ENCODE peak calls at places on chromosomes 7 and 10, in nine cellular contexts. One of them, this sample, is unnamed. For H3K4me1 and H3K9me3, the result is how much of the 10 kb centered on the place peaks cover.

GRCh38 chr7:151796091-151796870 is 80.6 kb downstream of the PRKAG2 start:
- DNase-seq in body of pancreas: no peak
- DNase-seq in thyroid gland: no peak
- DNase-seq in left ventricle myocardium inferior: peak
- DNase-seq in lower lobe of right lung: peak
- DNase-seq in IMR-90: peak
- DNase-seq in Peyer's patch: peak
- DNase-seq in ovary: no peak
- DNase-seq in heart right ventricle: no peak
- DNase-seq in this sample: peak

GRCh38 chr7:19939746-19940145 is 166.3 kb upstream of the TMEM196 start:
- DNase-seq in IMR-90: peak
- DNase-seq in lower lobe of right lung: no peak
- DNase-seq in body of pancreas: no peak
- DNase-seq in thyroid gland: no peak
- DNase-seq in Peyer's patch: no peak
- DNase-seq in ovary: no peak
- DNase-seq in heart right ventricle: no peak
- DNase-seq in left ventricle myocardium inferior: no peak
- DNase-seq in this sample: no peak

GRCh38 chr10:132271458-132272011 is 36.2 kb downstream of the STK32C start:
- DNase-seq in heart right ventricle: no peak
- DNase-seq in Peyer's patch: no peak
- DNase-seq in body of pancreas: no peak
- DNase-seq in ovary: no peak
- DNase-seq in left ventricle myocardium inferior: no peak
- DNase-seq in IMR-90: no peak
- DNase-seq in thyroid gland: no peak
- DNase-seq in lower lobe of right lung: no peak
- DNase-seq in this sample: no peak

GRCh38 chr7:79454325-79454960 is 976 bp upstream of the MAGI2 start:
- DNase-seq in ovary: peak
- DNase-seq in Peyer's patch: peak
- DNase-seq in body of pancreas: no peak
- DNase-seq in lower lobe of right lung: peak
- DNase-seq in thyroid gland: peak
- DNase-seq in left ventricle myocardium inferior: peak
- DNase-seq in IMR-90: peak
- DNase-seq in heart right ventricle: peak
- DNase-seq in this sample: peak

GRCh38 chr10:123633106-123633505 is 33.0 kb upstream of the GPR26 start:
- DNase-seq in body of pancreas: no peak
- DNase-seq in IMR-90: no peak
- DNase-seq in lower lobe of right lung: no peak
- DNase-seq in left ventricle myocardium inferior: no peak
- DNase-seq in thyroid gland: no peak
- DNase-seq in ovary: no peak
- DNase-seq in heart right ventricle: no peak
- DNase-seq in Peyer's patch: no peak
- DNase-seq in this sample: no peak

GRCh38 chr10:75405201-75406143 is 3.9 kb upstream of the ZNF503 start:
- DNase-seq in IMR-90: no peak
- DNase-seq in body of pancreas: peak
- DNase-seq in ovary: peak
- DNase-seq in heart right ventricle: no peak
- DNase-seq in lower lobe of right lung: peak
- DNase-seq in Peyer's patch: peak
- DNase-seq in left ventricle myocardium inferior: no peak
- DNase-seq in thyroid gland: peak
- DNase-seq in this sample: peak

GRCh38 chr10:1575481-1576244 is 161.7 kb downstream of the ADARB2 start:
- DNase-seq in Peyer's patch: no peak
- DNase-seq in lower lobe of right lung: no peak
- DNase-seq in ovary: no peak
- DNase-seq in IMR-90: no peak
- DNase-seq in left ventricle myocardium inferior: no peak
- DNase-seq in body of pancreas: no peak
- DNase-seq in heart right ventricle: no peak
- DNase-seq in thyroid gland: no peak
- DNase-seq in this sample: no peak

GRCh38 chr7:155644971-155645509 is 579 bp downstream of the RBM33 start:
- DNase-seq in Peyer's patch: peak
- DNase-seq in ovary: peak
- DNase-seq in left ventricle myocardium inferior: peak
- DNase-seq in IMR-90: no peak
- DNase-seq in body of pancreas: peak
- DNase-seq in thyroid gland: peak
- DNase-seq in lower lobe of right lung: peak
- DNase-seq in heart right ventricle: peak
- DNase-seq in this sample: no peak

GRCh38 chr7:155832581-155832981 is 20.3 kb upstream of the SHH start:
- DNase-seq in ovary: no peak
- DNase-seq in heart right ventricle: no peak
- DNase-seq in Peyer's patch: peak
- DNase-seq in lower lobe of right lung: no peak
- DNase-seq in body of pancreas: no peak
- DNase-seq in left ventricle myocardium inferior: no peak
- DNase-seq in IMR-90: no peak
- DNase-seq in thyroid gland: no peak
- DNase-seq in this sample: no peak

GRCh38 chr7:47556511-47557180 is 25.3 kb downstream of the TNS3 start:
- DNase-seq in ovary: no peak
- DNase-seq in IMR-90: no peak
- DNase-seq in Peyer's patch: no peak
- DNase-seq in heart right ventricle: no peak
- DNase-seq in thyroid gland: no peak
- DNase-seq in left ventricle myocardium inferior: no peak
- DNase-seq in body of pancreas: no peak
- DNase-seq in lower lobe of right lung: no peak
- DNase-seq in this sample: peak

GRCh38 chr7:2956526-2957368 is 86.9 kb downstream of the CARD11 start:
- DNase-seq in IMR-90: peak
- DNase-seq in Peyer's patch: no peak
- DNase-seq in left ventricle myocardium inferior: no peak
- DNase-seq in thyroid gland: no peak
- DNase-seq in lower lobe of right lung: no peak
- DNase-seq in body of pancreas: no peak
- DNase-seq in ovary: no peak
- DNase-seq in heart right ventricle: no peak
- DNase-seq in this sample: peak

GRCh38 chr7:92763636-92764423 is 72.5 kb downstream of the CDK6 start:
- DNase-seq in left ventricle myocardium inferior: no peak
- DNase-seq in Peyer's patch: no peak
- DNase-seq in body of pancreas: no peak
- DNase-seq in heart right ventricle: no peak
- DNase-seq in IMR-90: peak
- DNase-seq in thyroid gland: no peak
- DNase-seq in lower lobe of right lung: no peak
- DNase-seq in ovary: no peak
- DNase-seq in this sample: no peak

GRCh38 chr10:5625992-5626777 is 40.2 kb downstream of the ASB13 start:
- DNase-seq in body of pancreas: peak
- DNase-seq in heart right ventricle: no peak
- DNase-seq in IMR-90: no peak
- DNase-seq in left ventricle myocardium inferior: no peak
- DNase-seq in thyroid gland: no peak
- DNase-seq in ovary: peak
- DNase-seq in Peyer's patch: no peak
- DNase-seq in lower lobe of right lung: no peak
- DNase-seq in this sample: peak

GRCh38 chr7:45402480-45403218 is 171.5 kb upstream of the ADCY1 start:
- DNase-seq in ovary: no peak
- DNase-seq in lower lobe of right lung: no peak
- DNase-seq in IMR-90: peak
- DNase-seq in thyroid gland: no peak
- DNase-seq in left ventricle myocardium inferior: no peak
- DNase-seq in Peyer's patch: no peak
- DNase-seq in heart right ventricle: no peak
- DNase-seq in body of pancreas: no peak
- DNase-seq in this sample: no peak

GRCh38 chr7:4689668-4690067 is 7.6 kb downstream of the FOXK1 start:
- DNase-seq in Peyer's patch: no peak
- DNase-seq in thyroid gland: peak
- DNase-seq in ovary: no peak
- DNase-seq in body of pancreas: no peak
- DNase-seq in lower lobe of right lung: no peak
- DNase-seq in heart right ventricle: no peak
- DNase-seq in IMR-90: no peak
- DNase-seq in left ventricle myocardium inferior: no peak
- DNase-seq in this sample: no peak

GRCh38 chr10:70492786-70493659 is 14.5 kb downstream of the PALD1 start:
- DNase-seq in Peyer's patch: no peak
- DNase-seq in IMR-90: peak
- DNase-seq in ovary: no peak
- DNase-seq in lower lobe of right lung: peak
- DNase-seq in thyroid gland: no peak
- DNase-seq in left ventricle myocardium inferior: no peak
- DNase-seq in heart right ventricle: no peak
- DNase-seq in body of pancreas: no peak
- DNase-seq in this sample: peak

GRCh38 chr7:101859411-101860106 is 42.1 kb downstream of the CUX1 start:
- DNase-seq in ovary: no peak
- DNase-seq in left ventricle myocardium inferior: no peak
- DNase-seq in lower lobe of right lung: no peak
- DNase-seq in thyroid gland: no peak
- DNase-seq in IMR-90: no peak
- DNase-seq in Peyer's patch: no peak
- DNase-seq in heart right ventricle: no peak
- DNase-seq in body of pancreas: no peak
- DNase-seq in this sample: no peak
- H3K4me1 ChIP-seq in ovary: under half
- H3K4me1 ChIP-seq in left ventricle myocardium inferior: half or more
- H3K4me1 ChIP-seq in lower lobe of right lung: half or more
- H3K4me1 ChIP-seq in thyroid gland: under half
- H3K4me1 ChIP-seq in IMR-90: under half
- H3K4me1 ChIP-seq in Peyer's patch: under half
- H3K4me1 ChIP-seq in heart right ventricle: under half
- H3K4me1 ChIP-seq in body of pancreas: under half
- H3K4me1 ChIP-seq in this sample: under half

GRCh38 chr7:106570948-106571418 is 90.0 kb downstream of the CCDC71L start:
- DNase-seq in IMR-90: peak
- DNase-seq in heart right ventricle: no peak
- DNase-seq in ovary: no peak
- DNase-seq in body of pancreas: no peak
- DNase-seq in left ventricle myocardium inferior: no peak
- DNase-seq in lower lobe of right lung: no peak
- DNase-seq in thyroid gland: no peak
- DNase-seq in Peyer's patch: no peak
- DNase-seq in this sample: no peak

GRCh38 chr7:106571563-106571962 is 89.4 kb downstream of the CCDC71L start:
- DNase-seq in Peyer's patch: no peak
- DNase-seq in thyroid gland: no peak
- DNase-seq in IMR-90: no peak
- DNase-seq in heart right ventricle: no peak
- DNase-seq in ovary: no peak
- DNase-seq in body of pancreas: no peak
- DNase-seq in lower lobe of right lung: no peak
- DNase-seq in left ventricle myocardium inferior: no peak
- DNase-seq in this sample: no peak

GRCh38 chr7:106573125-106573663 is 87.8 kb downstream of the CCDC71L start:
- DNase-seq in thyroid gland: no peak
- DNase-seq in lower lobe of right lung: no peak
- DNase-seq in left ventricle myocardium inferior: no peak
- DNase-seq in Peyer's patch: no peak
- DNase-seq in IMR-90: no peak
- DNase-seq in heart right ventricle: no peak
- DNase-seq in body of pancreas: no peak
- DNase-seq in ovary: no peak
- DNase-seq in this sample: no peak

GRCh38 chr7:106573738-106574137 is 87.2 kb downstream of the CCDC71L start:
- DNase-seq in heart right ventricle: no peak
- DNase-seq in ovary: no peak
- DNase-seq in left ventricle myocardium inferior: no peak
- DNase-seq in IMR-90: no peak
- DNase-seq in thyroid gland: no peak
- DNase-seq in Peyer's patch: no peak
- DNase-seq in lower lobe of right lung: no peak
- DNase-seq in body of pancreas: no peak
- DNase-seq in this sample: no peak

DNA sequence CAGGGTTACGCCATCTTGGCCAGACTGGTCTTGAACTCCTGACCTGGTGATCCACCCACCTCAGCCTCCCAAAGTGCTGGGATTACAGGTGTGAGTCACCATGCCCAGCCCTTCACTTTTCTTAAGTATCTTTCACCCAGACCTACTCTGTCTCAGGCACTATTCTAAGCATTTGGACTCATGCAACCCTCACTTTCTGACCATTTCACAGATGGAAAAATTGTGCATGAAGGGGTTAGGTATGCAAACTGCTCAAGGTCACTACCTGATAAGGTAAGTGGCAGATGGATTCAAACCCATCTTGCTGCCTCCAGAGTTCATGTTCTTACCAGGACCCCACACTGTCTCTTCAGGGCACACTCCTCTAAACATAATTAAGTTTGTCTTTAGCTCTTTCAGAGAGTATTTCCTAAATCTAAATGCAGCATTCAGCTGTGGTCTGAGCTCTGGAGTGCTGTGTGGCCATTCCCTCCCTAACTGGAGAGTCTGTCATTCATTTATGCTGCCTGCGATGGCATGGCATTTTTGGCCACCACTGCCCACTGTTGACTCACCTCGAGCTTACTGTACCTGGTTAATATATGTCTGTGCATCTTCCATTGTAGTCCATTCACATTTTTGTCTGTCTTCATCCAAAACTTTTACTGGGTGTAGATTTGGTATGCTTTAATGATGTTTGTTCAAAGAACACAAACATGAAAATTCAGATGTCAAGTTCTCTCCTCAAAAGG is 88.4 kb downstream of the CCDC71L start:
- DNase-seq in Peyer's patch: no peak
- DNase-seq in lower lobe of right lung: no peak
- DNase-seq in IMR-90: no peak
- DNase-seq in body of pancreas: no peak
- DNase-seq in heart right ventricle: no peak
- DNase-seq in ovary: no peak
- DNase-seq in left ventricle myocardium inferior: no peak
- DNase-seq in thyroid gland: no peak
- DNase-seq in this sample: no peak
- H3K9me3 ChIP-seq in Peyer's patch: under half
- H3K9me3 ChIP-seq in lower lobe of right lung: under half
- H3K9me3 ChIP-seq in IMR-90: under half
- H3K9me3 ChIP-seq in body of pancreas: under half
- H3K9me3 ChIP-seq in heart right ventricle: under half
- H3K9me3 ChIP-seq in ovary: under half
- H3K9me3 ChIP-seq in left ventricle myocardium inferior: under half
- H3K9me3 ChIP-seq in thyroid gland: under half
- H3K9me3 ChIP-seq in this sample: under half

GRCh38 chr7:17142831-17143541 is 155.5 kb upstream of the AHR start:
- DNase-seq in ovary: no peak
- DNase-seq in lower lobe of right lung: no peak
- DNase-seq in thyroid gland: no peak
- DNase-seq in Peyer's patch: no peak
- DNase-seq in left ventricle myocardium inferior: no peak
- DNase-seq in IMR-90: peak
- DNase-seq in heart right ventricle: no peak
- DNase-seq in body of pancreas: no peak
- DNase-seq in this sample: no peak
- H3K4me3 ChIP-seq in ovary: peak
- H3K4me3 ChIP-seq in lower lobe of right lung: peak
- H3K4me3 ChIP-seq in thyroid gland: no peak
- H3K4me3 ChIP-seq in Peyer's patch: no peak
- H3K4me3 ChIP-seq in left ventricle myocardium inferior: peak
- H3K4me3 ChIP-seq in IMR-90: no peak
- H3K4me3 ChIP-seq in heart right ventricle: peak
- H3K4me3 ChIP-seq in body of pancreas: no peak
- H3K4me3 ChIP-seq in this sample: peak

GRCh38 chr10:29596826-29597225 is 37.9 kb downstream of the SVIL start:
- DNase-seq in Peyer's patch: no peak
- DNase-seq in heart right ventricle: no peak
- DNase-seq in body of pancreas: no peak
- DNase-seq in left ventricle myocardium inferior: no peak
- DNase-seq in IMR-90: no peak
- DNase-seq in ovary: no peak
- DNase-seq in lower lobe of right lung: no peak
- DNase-seq in thyroid gland: no peak
- DNase-seq in this sample: no peak
- H3K4me1 ChIP-seq in Peyer's patch: under half
- H3K4me1 ChIP-seq in heart right ventricle: under half
- H3K4me1 ChIP-seq in body of pancreas: under half
- H3K4me1 ChIP-seq in left ventricle myocardium inferior: half or more
- H3K4me1 ChIP-seq in IMR-90: under half
- H3K4me1 ChIP-seq in ovary: under half
- H3K4me1 ChIP-seq in lower lobe of right lung: under half
- H3K4me1 ChIP-seq in thyroid gland: under half
- H3K4me1 ChIP-seq in this sample: under half

This sample was measured in adrenal gland.